ENCODE peak calls at places on chromosome 20, in eight cellular contexts. U, J, L, Z, T, X, Q and B are unnamed samples.
A peak's percentile ranks its signal among the peaks of the same experiment; 100 is the strongest.

GRCh38 chr20:39195495-39196129 is 233.5 kb downstream of the DHX35 start:
- DNase-seq in U (no peak), J (peak; percentile 33), L (no peak), Z (no peak), T (no peak), X (no peak), Q (no peak), B (no peak)

GRCh38 chr20:39623584-39624234 is 661.6 kb downstream of the DHX35 start:
- DNase-seq in U (peak; percentile 80), J (no peak), L (no peak), Z (peak; percentile 19), T (no peak), X (no peak), Q (no peak), B (peak; percentile 7)

GRCh38 chr20:387520-387919 is 7.0 kb downstream of the TRIB3 start:
- DNase-seq in U (no peak), J (no peak), L (no peak), Z (no peak), T (no peak), X (no peak), Q (no peak), B (no peak)

GRCh38 chr20:17565164-17565845 is 4.6 kb upstream of the DSTN start:
- DNase-seq in U (no peak), J (no peak), L (peak; percentile 37), Z (no peak), T (peak; percentile 67), X (no peak), Q (no peak), B (no peak)

GRCh38 chr20:35831029-35831428 is 59.2 kb downstream of the PHF20 start:
- DNase-seq in U (peak; percentile 85), J (no peak), L (no peak), Z (no peak), T (peak; percentile 54), X (no peak), Q (no peak), B (no peak)

GRCh38 chr20:10550204-10551118 is 115.4 kb downstream of the SLX4IP start:
- DNase-seq in U (no peak), J (no peak), L (no peak), Z (no peak), T (no peak), X (no peak), Q (no peak), B (no peak)

GRCh38 chr20:10376271-10377075 is 57.5 kb downstream of the MKKS start:
- DNase-seq in U (peak; percentile 48), J (peak; percentile 31), L (peak; percentile 54), Z (no peak), T (peak; percentile 35), X (no peak), Q (peak; percentile 38), B (peak; percentile 34)

GRCh38 chr20:8473459-8473858 is 341.4 kb downstream of the PLCB1 start:
- DNase-seq in U (no peak), J (no peak), L (peak; percentile 14), Z (no peak), T (no peak), X (no peak), Q (no peak), B (peak; percentile 1)

GRCh38 chr20:26167499-26167898 is 470.8 kb upstream of the ZNF337 start:
- DNase-seq in U (no peak), J (no peak), L (peak; percentile 38), Z (no peak), T (peak; percentile 27), X (no peak), Q (no peak), B (no peak)

GRCh38 chr20:58100731-58101356 is 127.6 kb downstream of the ANKRD60 start:
- DNase-seq in U (no peak), J (no peak), L (no peak), Z (no peak), T (no peak), X (no peak), Q (no peak), B (no peak)

GRCh38 chr20:63449796-63450730 is 22.4 kb downstream of the KCNQ2 start:
- DNase-seq in U (no peak), J (no peak), L (no peak), Z (no peak), T (no peak), X (no peak), Q (no peak), B (no peak)

GRCh38 chr20:5844063-5844681 is 94.0 kb downstream of the SHLD1 start:
- DNase-seq in U (peak; percentile 66), J (no peak), L (peak; percentile 81), Z (no peak), T (peak; percentile 76), X (no peak), Q (peak; percentile 26), B (no peak)

GRCh38 chr20:59866338-59866737 is 67.1 kb downstream of the SYCP2 start:
- DNase-seq in U (no peak), J (no peak), L (no peak), Z (no peak), T (no peak), X (no peak), Q (no peak), B (no peak)

GRCh38 chr20:24670981-24671380 is 201.6 kb downstream of the SYNDIG1 start:
- DNase-seq in U (no peak), J (no peak), L (no peak), Z (no peak), T (no peak), X (no peak), Q (no peak), B (no peak)

GRCh38 chr20:24668384-24668702 is 198.9 kb downstream of the SYNDIG1 start:
- DNase-seq in U (no peak), J (no peak), L (no peak), Z (no peak), T (no peak), X (no peak), Q (no peak), B (no peak)

GRCh38 chr20:24668791-24669190 is 199.4 kb downstream of the SYNDIG1 start:
- DNase-seq in U (no peak), J (no peak), L (no peak), Z (no peak), T (no peak), X (no peak), Q (no peak), B (no peak)

GRCh38 chr20:24670341-24670821 is 201.0 kb downstream of the SYNDIG1 start:
- DNase-seq in U (no peak), J (no peak), L (no peak), Z (no peak), T (no peak), X (no peak), Q (no peak), B (no peak)

GRCh38 chr20:24669701-24670100 is 200.3 kb downstream of the SYNDIG1 start:
- DNase-seq in U (no peak), J (no peak), L (no peak), Z (no peak), T (no peak), X (no peak), Q (no peak), B (no peak)
- H3K4me3 ChIP-seq in U (no peak overlapping the region), J (no peak overlapping the region), L (no peak overlapping the region), Z (no peak overlapping the region), T (no peak overlapping the region), X (no peak overlapping the region), Q (no peak overlapping the region), B (no peak overlapping the region)

GRCh38 chr20:49284818-49285217 is 7.0 kb upstream of the ZNFX1 start:
- DNase-seq in U (no peak), J (peak; percentile 18), L (no peak), Z (no peak), T (no peak), X (no peak), Q (no peak), B (no peak)
- H3K4me3 ChIP-seq in U (peak overlapping the region; percentile 98), J (no peak overlapping the region), L (no peak overlapping the region), Z (no peak overlapping the region), T (peak overlapping the region; percentile 2), X (no peak overlapping the region), Q (no peak overlapping the region), B (no peak overlapping the region)

DNA sequence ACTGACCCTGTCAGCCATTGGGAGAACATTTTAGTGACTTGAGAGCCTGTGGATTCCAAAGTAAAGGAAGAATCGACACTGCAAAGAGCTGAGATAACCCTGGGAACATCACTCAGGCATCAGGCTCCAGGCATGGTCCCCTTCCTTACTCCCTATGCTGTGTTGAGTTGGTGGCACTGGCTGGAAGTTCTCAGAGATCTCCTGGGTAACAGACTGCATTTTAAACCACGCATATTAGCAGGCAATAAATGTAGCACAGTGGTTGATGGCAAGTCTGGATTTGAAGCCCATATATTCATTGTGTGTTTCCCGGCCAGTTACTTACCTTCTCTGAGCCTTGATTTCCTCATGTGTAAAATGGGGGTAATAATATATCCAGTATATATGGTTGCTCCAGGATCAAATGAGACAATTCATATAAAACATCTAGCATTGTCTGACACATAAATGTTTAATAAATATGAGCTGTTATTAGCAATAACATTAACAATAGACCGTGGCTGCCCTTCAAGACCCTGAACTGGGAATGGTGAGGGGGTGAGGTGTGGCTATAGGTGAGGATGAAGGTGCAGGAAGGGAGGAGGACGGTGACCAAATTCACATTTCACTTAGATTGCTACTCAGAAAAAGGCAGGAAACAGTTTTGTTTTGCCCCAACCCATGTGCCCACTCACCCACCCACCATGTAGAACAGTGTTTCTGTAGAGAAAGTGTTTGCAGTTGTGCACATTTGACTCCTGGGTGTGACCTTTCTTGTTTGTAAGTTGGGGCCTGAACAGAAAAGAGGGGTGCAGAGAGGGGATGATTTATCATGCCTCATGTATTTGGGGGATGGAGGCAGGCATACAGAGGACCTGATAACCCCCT is 2.1 kb downstream of the PLCG1 start:
- DNase-seq in U (no peak), J (no peak), L (no peak), Z (no peak), T (no peak), X (no peak), Q (no peak), B (no peak)
- H3K4me3 ChIP-seq in U (peak overlapping the region; percentile 95), J (peak overlapping the region; percentile 91), L (peak overlapping the region; percentile 96), Z (peak overlapping the region; percentile 86), T (peak overlapping the region; percentile 92), X (peak overlapping the region; percentile 92), Q (peak overlapping the region; percentile 84), B (peak overlapping the region; percentile 64)

GRCh38 chr20:33336375-33336774 is 53.4 kb downstream of the BPIFB1 start:
- DNase-seq in U (no peak), J (no peak), L (no peak), Z (no peak), T (no peak), X (no peak), Q (no peak), B (no peak)

GRCh38 chr20:33338465-33339258 is 55.6 kb downstream of the BPIFB1 start:
- DNase-seq in U (no peak), J (no peak), L (no peak), Z (no peak), T (no peak), X (no peak), Q (no peak), B (no peak)

GRCh38 chr20:33339515-33340058 is 56.6 kb downstream of the BPIFB1 start:
- DNase-seq in U (no peak), J (peak; percentile 56), L (no peak), Z (no peak), T (no peak), X (no peak), Q (no peak), B (no peak)

GRCh38 chr20:33337531-33338165 is 54.6 kb downstream of the BPIFB1 start:
- DNase-seq in U (no peak), J (no peak), L (no peak), Z (no peak), T (no peak), X (no peak), Q (no peak), B (no peak)

DNA sequence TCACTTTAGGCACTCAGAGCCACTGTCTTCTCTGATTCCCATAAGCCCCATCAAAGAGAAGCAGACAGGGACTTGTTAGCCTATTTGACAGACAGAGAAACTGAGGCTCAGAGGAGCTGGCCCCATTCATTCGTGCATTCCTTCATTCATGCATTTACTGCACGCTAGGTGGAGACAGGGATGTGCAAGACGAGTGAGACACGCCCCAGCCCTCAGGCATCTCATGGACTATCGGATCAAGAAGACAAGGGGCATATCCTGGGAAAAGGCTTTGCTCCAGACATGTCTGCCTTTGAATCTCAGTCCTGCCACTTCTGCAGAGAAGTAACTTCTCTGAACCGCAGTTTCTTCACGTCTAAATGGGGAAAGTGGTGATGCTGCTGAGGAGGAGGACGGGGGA is 54.1 kb downstream of the BPIFB1 start:
- DNase-seq in U (no peak), J (no peak), L (no peak), Z (no peak), T (peak; percentile 10), X (no peak), Q (no peak), B (no peak)
- H3K4me3 ChIP-seq in U (no peak overlapping the region), J (no peak overlapping the region), L (no peak overlapping the region), Z (no peak overlapping the region), T (no peak overlapping the region), X (no peak overlapping the region), Q (no peak overlapping the region), B (no peak overlapping the region)